ENCODE peak calls at places on chromosomes 13 and 19, in nine cellular contexts. F is nucleus accumbens; I is activated CD4-positive, alpha-beta memory T cell treated with anti-CD3 and anti-CD28 coated beads for 36 hours; B is HTR-8/SVneo; J is T-helper 9 cell; E is thoracic aorta; X is A172; K is RKO; D is NCI-H1694 treated with DMSO at 0.1 percent for 48 hours. A is an unnamed sample.

GRCh38 chr19:16623576-16623975 is 4.4 kb downstream of the MED26 start:
- DNase-seq in F (no peak), I (no peak), B (no peak), J (no peak), E (no peak), X (no peak), K (no peak), D (no peak), A (no peak)

GRCh38 chr19:51016798-51017683 is 2.5 kb downstream of the KLK10 start:
- DNase-seq in F (peak), I (peak), B (peak), J (peak), E (no peak), X (no peak), K (peak), D (no peak), A (peak)

GRCh38 chr19:19371056-19371455 is 34.4 kb upstream of the GATAD2A start:
- DNase-seq in F (no peak), I (no peak), B (no peak), J (no peak), E (no peak), X (peak), K (no peak), D (no peak), A (no peak)

GRCh38 chr19:37362733-37363132 is 8.2 kb upstream of the ZNF527 start:
- DNase-seq in F (no peak), I (no peak), B (no peak), J (no peak), E (no peak), X (no peak), K (no peak), D (no peak), A (no peak)

GRCh38 chr13:99978781-99979452 is 2.7 kb upstream of the ZIC2 start:
- DNase-seq in F (no peak), I (no peak), B (no peak), J (no peak), E (no peak), X (no peak), K (peak), D (no peak), A (no peak)

GRCh38 chr13:49216334-49216733 is 3.8 kb upstream of the MLNR start:
- DNase-seq in F (no peak), I (no peak), B (no peak), J (no peak), E (no peak), X (no peak), K (no peak), D (no peak), A (no peak)

GRCh38 chr19:36054733-36055686 is at the start of gene WDR62:
- DNase-seq in F (peak), I (peak), B (peak), J (peak), E (peak), X (peak), K (peak), D (peak), A (peak)

GRCh38 chr13:94351292-94352000 is 128.0 kb downstream of the DCT start:
- DNase-seq in F (no peak), I (peak), B (no peak), J (no peak), E (no peak), X (peak), K (peak), D (no peak), A (no peak)

GRCh38 chr13:109657395-109657794 is 129.0 kb downstream of the IRS2 start:
- DNase-seq in F (no peak), I (no peak), B (no peak), J (no peak), E (no peak), X (no peak), K (no peak), D (no peak), A (no peak)

GRCh38 chr19:32924200-32924599 is 47.6 kb downstream of the CEP89 start:
- DNase-seq in F (no peak), I (no peak), B (no peak), J (no peak), E (no peak), X (peak), K (peak), D (no peak), A (no peak)

GRCh38 chr13:50798923-50799322 is 44.6 kb downstream of the DLEU7 start:
- DNase-seq in F (no peak), I (no peak), B (no peak), J (no peak), E (no peak), X (peak), K (no peak), D (no peak), A (no peak)

GRCh38 chr13:100409132-100409531 is 179.5 kb downstream of the GGACT start:
- DNase-seq in F (no peak), I (no peak), B (no peak), J (no peak), E (no peak), X (no peak), K (no peak), D (no peak), A (no peak)

GRCh38 chr13:49810825-49811526 is 18.5 kb upstream of the KPNA3 start:
- DNase-seq in F (no peak), I (no peak), B (no peak), J (no peak), E (no peak), X (no peak), K (no peak), D (no peak), A (no peak)

GRCh38 chr13:41352935-41353801 is 42.1 kb downstream of the NAA16 start:
- DNase-seq in F (no peak), I (peak), B (peak), J (peak), E (no peak), X (peak), K (peak), D (peak), A (peak)

GRCh38 chr19:400976-401835 is 7.7 kb downstream of the C2CD4C start:
- DNase-seq in F (no peak), I (no peak), B (no peak), J (no peak), E (no peak), X (no peak), K (no peak), D (peak), A (no peak)

GRCh38 chr13:51328488-51328887 is 11.0 kb upstream of the SERPINE3 start:
- DNase-seq in F (no peak), I (no peak), B (no peak), J (no peak), E (no peak), X (no peak), K (no peak), D (no peak), A (no peak)

GRCh38 chr13:62300021-62300420 is 884.4 kb upstream of the PCDH20 start:
- DNase-seq in F (no peak), I (no peak), B (no peak), J (no peak), E (no peak), X (no peak), K (no peak), D (no peak), A (no peak)

GRCh38 chr19:50008532-50008931 is 16.6 kb downstream of the VRK3 start:
- DNase-seq in F (no peak), I (no peak), B (no peak), J (no peak), E (no peak), X (no peak), K (no peak), D (no peak), A (no peak)

GRCh38 chr13:52141299-52141698 is 12.4 kb upstream of the NEK5 start:
- DNase-seq in F (no peak), I (no peak), B (no peak), J (no peak), E (no peak), X (no peak), K (no peak), D (no peak), A (no peak)

GRCh38 chr19:13100031-13100588 is 2.5 kb downstream of the LYL1 start:
- DNase-seq in F (no peak), I (peak), B (no peak), J (no peak), E (no peak), X (no peak), K (peak), D (no peak), A (no peak)

A was measured in midbrain.